ENCODE peak calls at places on chromosomes 6 and 20, in six cellular contexts. T is head of caudate nucleus, U is endothelial cell of umbilical vein, Y is ovary, V is AG10803, H is cerebellum. W is an unnamed sample.

GRCh38 chr20:52031574-52032303 is 159.8 kb downstream of the ZFP64 start:
- DNase-seq in H (no peak), V (peak), U (peak), T (no peak), Y (peak), W (no peak)

GRCh38 chr6:152206072-152206818 is 398.8 kb downstream of the ESR1 start:
- DNase-seq in U (peak), V (peak), T (no peak), Y (no peak), H (no peak), W (peak)

GRCh38 chr20:33272155-33272873 is 10.7 kb upstream of the BPIFB1 start:
- DNase-seq in U (no peak), Y (no peak), T (no peak), V (no peak), H (no peak), W (no peak)

GRCh38 chr6:156652231-156652750 is 124.9 kb upstream of the ARID1B start:
- DNase-seq in Y (no peak), T (no peak), U (no peak), H (no peak), V (no peak), W (no peak)

GRCh38 chr20:22248052-22248667 is 336.2 kb downstream of the FOXA2 start:
- DNase-seq in Y (no peak), H (peak), U (peak), T (peak), V (no peak), W (no peak)

GRCh38 chr6:31702421-31702818 is 704 bp downstream of the ABHD16A start:
- DNase-seq in H (no peak), Y (no peak), U (no peak), T (no peak), V (no peak), W (no peak)

GRCh38 chr6:16921399-16922110 is 160.3 kb upstream of the ATXN1 start:
- DNase-seq in H (no peak), Y (no peak), V (peak), U (no peak), T (no peak), W (no peak)

GRCh38 chr6:95515975-95516374 is 61.4 kb upstream of the MANEA start:
- DNase-seq in H (no peak), U (no peak), Y (no peak), V (no peak), T (no peak), W (no peak)

GRCh38 chr20:3226093-3226492 is 12.9 kb downstream of the SLC4A11 start:
- DNase-seq in Y (no peak), T (no peak), V (no peak), U (no peak), H (no peak), W (no peak)

GRCh38 chr6:13183446-13184088 is 144.8 kb downstream of the TBC1D7 start:
- DNase-seq in U (no peak), Y (no peak), V (no peak), H (no peak), T (peak), W (no peak)

GRCh38 chr6:1202201-1202600 is 109.7 kb upstream of the FOXQ1 start:
- DNase-seq in H (no peak), V (no peak), U (no peak), Y (no peak), T (no peak), W (no peak)

GRCh38 chr6:79635179-79635578 is 4.0 kb downstream of the SH3BGRL2 start:
- DNase-seq in H (no peak), U (peak), Y (no peak), V (no peak), T (no peak), W (no peak)

GRCh38 chr20:53942121-53942816 is 128.1 kb downstream of the BCAS1 start:
- DNase-seq in V (no peak), U (peak), Y (no peak), H (no peak), T (no peak), W (no peak)

GRCh38 chr20:40741507-40742106 is 52.6 kb upstream of the MAFB start:
- DNase-seq in H (no peak), V (peak), U (peak), T (peak), Y (no peak), W (no peak)

GRCh38 chr6:153553627-153554026 is 422.5 kb upstream of the RGS17 start:
- DNase-seq in H (no peak), T (no peak), V (no peak), U (no peak), Y (no peak), W (no peak)

GRCh38 chr20:50540620-50541605 is 30.7 kb downstream of the PTPN1 start:
- DNase-seq in V (peak), Y (no peak), H (no peak), T (no peak), U (peak), W (no peak)

GRCh38 chr6:40376113-40376650 is 211.0 kb downstream of the LRFN2 start:
- DNase-seq in H (peak), V (no peak), Y (no peak), U (no peak), T (no peak), W (no peak)

GRCh38 chr6:148053796-148054195 is 288.8 kb upstream of the SASH1 start:
- DNase-seq in V (no peak), Y (no peak), U (no peak), T (no peak), H (no peak), W (no peak)

GRCh38 chr6:46312657-46313056 is 141.9 kb upstream of the ENPP5 start:
- DNase-seq in H (no peak), U (no peak), Y (no peak), V (peak), T (no peak), W (no peak)

GRCh38 chr20:57881466-57882405 is 171.9 kb upstream of the PMEPA1 start:
- DNase-seq in Y (no peak), H (no peak), U (no peak), T (no peak), V (peak), W (no peak)

GRCh38 chr6:112018619-112019416 is 35.1 kb upstream of the CCN6 start:
- DNase-seq in V (peak), T (no peak), U (peak), Y (peak), H (no peak), W (no peak)

GRCh38 chr6:56752009-56752408 is 109.3 kb upstream of the DST start:
- DNase-seq in Y (no peak), H (no peak), T (no peak), U (no peak), V (peak), W (no peak)

GRCh38 chr6:143872211-143872610 is 7.9 kb downstream of the ZC2HC1B start:
- DNase-seq in Y (no peak), V (no peak), T (no peak), H (no peak), U (no peak), W (no peak)

GRCh38 chr6:68427630-68428029 is 207.5 kb upstream of the ADGRB3 start:
- DNase-seq in Y (no peak), H (no peak), V (no peak), T (no peak), U (no peak), W (no peak)

GRCh38 chr20:23100021-23100753 is 14.1 kb upstream of the CD93 start:
- DNase-seq in Y (no peak), T (no peak), V (no peak), H (no peak), U (no peak), W (no peak)

GRCh38 chr6:125014157-125014957 is 52.1 kb downstream of the RNF217 start:
- DNase-seq in U (peak), T (no peak), V (peak), H (no peak), Y (no peak), W (no peak)

GRCh38 chr20:3011752-3012151 is 31.7 kb upstream of the GNRH2 start:
- DNase-seq in H (no peak), V (no peak), U (no peak), T (peak), Y (no peak), W (no peak)

GRCh38 chr6:155041781-155042279 is 46.7 kb downstream of the TIAM2 start:
- DNase-seq in T (no peak), V (no peak), Y (no peak), U (peak), H (no peak), W (no peak)

GRCh38 chr6:114304304-114304887 is 38.4 kb downstream of the HS3ST5 start:
- DNase-seq in V (peak), Y (no peak), H (no peak), T (no peak), U (peak), W (no peak)

GRCh38 chr6:5930968-5931367 is 75.8 kb downstream of the NRN1 start:
- DNase-seq in H (no peak), U (no peak), Y (no peak), V (no peak), T (no peak), W (no peak)

GRCh38 chr6:164359036-164359435 is 944.5 kb downstream of the QKI start:
- DNase-seq in Y (no peak), U (no peak), H (no peak), V (no peak), T (no peak), W (no peak)

GRCh38 chr20:46468508-46468907 is 44.9 kb downstream of the ZNF334 start:
- DNase-seq in Y (no peak), V (no peak), H (no peak), U (no peak), T (no peak), W (no peak)

GRCh38 chr6:135170849-135171248 is 10.3 kb upstream of the MYB start:
- DNase-seq in Y (no peak), H (no peak), T (no peak), U (no peak), V (no peak), W (no peak)

W was measured in pancreas.